ENCODE peak calls at places on chromosomes 3 and 15, in nine cellular contexts. T, W, A, J, V, F, N, P and G are unnamed samples.
A peak's percentile ranks its signal among the peaks of the same experiment; 100 is the strongest.

GRCh38 chr3:94028093-94028837 is at the start of gene STX19:
- ATAC-seq in J (no peak), T (no peak), W (no peak), V (no peak), N (no peak), A (no peak), F (no peak), P (no peak), G (no peak)

GRCh38 chr3:171356251-171356650 is 104.0 kb downstream of the TNIK start:
- ATAC-seq in J (no peak), N (no peak), P (no peak), A (no peak), W (no peak), V (no peak), F (no peak), T (no peak), G (no peak)

GRCh38 chr3:57048728-57049127 is 11.7 kb upstream of the SPATA12 start:
- ATAC-seq in N (no peak), W (no peak), J (no peak), F (no peak), T (no peak), V (no peak), P (no peak), A (no peak), G (no peak)

GRCh38 chr3:50554553-50554952 is 13.0 kb downstream of the C3orf18 start:
- ATAC-seq in T (no peak), A (no peak), W (no peak), P (no peak), F (no peak), V (no peak), J (no peak), N (no peak), G (no peak)

GRCh38 chr3:10713656-10714055 is 102.4 kb upstream of the SLC6A11 start:
- ATAC-seq in F (no peak), N (no peak), P (no peak), W (no peak), T (no peak), J (no peak), V (no peak), A (no peak), G (no peak)

GRCh38 chr3:102190340-102190723 is 244.5 kb upstream of the ZPLD1 start:
- ATAC-seq in P (no peak), V (no peak), N (no peak), F (no peak), J (no peak), A (no peak), T (no peak), W (no peak), G (no peak)

GRCh38 chr3:101259485-101260341 is 60.7 kb downstream of the IMPG2 start:
- ATAC-seq in J (no peak), P (no peak), A (no peak), T (no peak), N (no peak), W (no peak), V (no peak), F (no peak), G (no peak)

GRCh38 chr3:15427981-15428380 is 583 bp downstream of the EAF1 start:
- ATAC-seq in P (no peak), A (no peak), J (no peak), N (peak; percentile 18), V (no peak), F (peak; percentile 46), W (no peak), T (no peak), G (no peak)

GRCh38 chr15:99447497-99448371 is 118.0 kb upstream of the MEF2A start:
- ATAC-seq in T (no peak), N (no peak), F (peak; percentile 39), J (peak; percentile 9), V (no peak), W (no peak), A (no peak), P (no peak), G (no peak)

GRCh38 chr3:170506556-170506955 is 79.3 kb downstream of the SLC7A14 start:
- ATAC-seq in V (no peak), A (no peak), J (no peak), W (no peak), P (no peak), T (no peak), F (no peak), N (no peak), G (no peak)

GRCh38 chr15:42511010-42511396 is 15.6 kb downstream of the SNAP23 start:
- ATAC-seq in P (no peak), V (no peak), J (no peak), T (no peak), W (peak; percentile 70), N (peak; percentile 22), A (no peak), F (peak; percentile 71), G (peak; percentile 54)

GRCh38 chr3:129218742-129219141 is 30.7 kb upstream of the COPG1 start:
- ATAC-seq in V (no peak), F (no peak), P (no peak), A (no peak), N (no peak), W (no peak), T (no peak), J (no peak), G (no peak)

GRCh38 chr15:80850941-80851451 is 71.8 kb downstream of the CEMIP start:
- ATAC-seq in W (no peak), A (no peak), N (no peak), J (no peak), T (no peak), P (no peak), V (no peak), F (no peak), G (no peak)

GRCh38 chr3:34258271-34259015 is 460.0 kb downstream of the PDCD6IP start:
- ATAC-seq in N (no peak), J (no peak), V (no peak), W (no peak), A (no peak), T (no peak), P (no peak), F (no peak), G (no peak)

GRCh38 chr3:178719036-178719635 is 182.9 kb downstream of the KCNMB2 start:
- ATAC-seq in N (peak; percentile 60), W (no peak), V (no peak), T (no peak), F (peak; percentile 48), P (no peak), A (no peak), J (no peak), G (no peak)

GRCh38 chr3:72080101-72080500 is 295.2 kb upstream of the PROK2 start:
- ATAC-seq in T (no peak), F (no peak), W (no peak), V (no peak), A (no peak), P (no peak), J (no peak), N (no peak), G (no peak)

GRCh38 chr3:177061382-177061781 is 135.9 kb downstream of the TBL1XR1 start:
- ATAC-seq in V (no peak), A (no peak), N (no peak), T (no peak), F (no peak), J (no peak), P (no peak), W (no peak), G (no peak)

GRCh38 chr3:72763751-72764440 is 84.3 kb downstream of the SHQ1 start:
- ATAC-seq in F (no peak), P (no peak), A (no peak), J (no peak), T (no peak), V (no peak), N (peak; percentile 34), W (no peak), G (no peak)

GRCh38 chr3:54634122-54634469 is 293.8 kb downstream of the LRTM1 start:
- ATAC-seq in P (no peak), F (no peak), N (no peak), A (no peak), J (no peak), V (no peak), W (no peak), T (no peak), G (no peak)

GRCh38 chr3:127052121-127052561 is 69.2 kb downstream of the PLXNA1 start:
- ATAC-seq in T (no peak), A (no peak), P (no peak), N (peak; percentile 88), V (no peak), J (no peak), F (peak; percentile 91), W (peak; percentile 90), G (peak; percentile 69)

GRCh38 chr3:27138005-27138404 is 231.2 kb downstream of the NEK10 start:
- ATAC-seq in W (no peak), P (no peak), N (no peak), T (no peak), J (no peak), F (no peak), A (no peak), V (no peak), G (no peak)

GRCh38 chr15:58583171-58583908 is 151.5 kb downstream of the LIPC start:
- ATAC-seq in N (no peak), F (no peak), A (no peak), T (no peak), W (no peak), V (no peak), J (no peak), P (no peak), G (no peak)

GRCh38 chr15:62090988-62091387 is 24.2 kb downstream of the C2CD4A start:
- ATAC-seq in N (no peak), T (no peak), W (no peak), J (no peak), F (no peak), V (no peak), A (no peak), P (no peak), G (no peak)

GRCh38 chr3:22122567-22122966 is 371.6 kb upstream of the ZNF385D start:
- ATAC-seq in F (no peak), P (no peak), T (no peak), A (no peak), W (no peak), V (no peak), N (no peak), J (no peak), G (no peak)

GRCh38 chr3:2097641-2098191 is 950 bp upstream of the CNTN4 start:
- ATAC-seq in N (peak; percentile 64), P (no peak), W (no peak), V (no peak), J (no peak), T (no peak), F (no peak), A (no peak), G (no peak)

GRCh38 chr3:72127843-72128242 is 342.9 kb upstream of the PROK2 start:
- ATAC-seq in F (no peak), N (no peak), J (no peak), A (no peak), W (peak; percentile 38), T (no peak), V (no peak), P (no peak), G (no peak)

GRCh38 chr3:5205165-5205941 is 17.8 kb downstream of the EDEM1 start:
- ATAC-seq in F (no peak), N (no peak), W (no peak), T (no peak), V (peak; percentile 39), P (peak; percentile 47), J (no peak), A (no peak), G (no peak)

GRCh38 chr15:68204776-68205557 is at the start of gene CALML4:
- ATAC-seq in P (no peak), N (peak; percentile 78), A (no peak), T (no peak), V (no peak), F (peak; percentile 83), J (no peak), W (no peak), G (peak; percentile 74)

GRCh38 chr3:127396473-127396872 is 108.6 kb upstream of the PRR20G start:
- ATAC-seq in T (no peak), N (no peak), V (no peak), J (no peak), P (no peak), F (no peak), W (no peak), A (no peak), G (no peak)

GRCh38 chr3:17339233-17339632 is 403.2 kb downstream of the TBC1D5 start:
- ATAC-seq in T (no peak), J (no peak), V (no peak), N (no peak), A (no peak), P (no peak), F (no peak), W (no peak), G (no peak)

GRCh38 chr3:107142171-107142570 is 235.1 kb upstream of the CCDC54 start:
- ATAC-seq in N (no peak), T (no peak), A (no peak), P (no peak), W (no peak), J (no peak), F (no peak), V (no peak), G (no peak)